ENCODE peak calls at places on chromosomes 2 and 18, in nine cellular contexts. E, D, T, O, X, P, V, S and L are unnamed samples.

GRCh38 chr2:120233292-120233691 is 10.1 kb upstream of the TMEM185B start:
- DNase-seq in E (no peak), O (no peak), V (no peak), S (no peak), T (no peak), P (no peak), X (no peak), D (no peak), L (no peak)

GRCh38 chr2:196544906-196545433 is 94.5 kb upstream of the CCDC150 start:
- DNase-seq in P (no peak), O (no peak), V (no peak), T (no peak), E (no peak), X (no peak), S (no peak), D (no peak), L (no peak)

GRCh38 chr2:206422493-206422892 is 20.8 kb upstream of the ADAM23 start:
- DNase-seq in P (no peak), D (no peak), O (no peak), T (no peak), X (no peak), E (peak; percentile 87), V (no peak), S (no peak), L (no peak)

GRCh38 chr2:43461461-43462073 is 134.3 kb downstream of the THADA start:
- DNase-seq in P (no peak), S (no peak), E (no peak), X (peak; percentile 81), D (no peak), V (no peak), O (no peak), T (no peak), L (no peak)

GRCh38 chr2:237207641-237208040 is 122.0 kb downstream of the COPS8 start:
- DNase-seq in T (no peak), X (no peak), O (no peak), S (no peak), E (no peak), V (no peak), D (no peak), P (no peak), L (no peak)

GRCh38 chr2:168920504-168921157 is 19.5 kb downstream of the G6PC2 start:
- DNase-seq in X (no peak), E (peak; percentile 58), T (peak; percentile 41), S (peak; percentile 40), O (peak; percentile 25), V (no peak), D (peak; percentile 34), P (peak; percentile 13), L (peak; percentile 59)

GRCh38 chr2:67453365-67453764 is 56.2 kb downstream of the ETAA1 start:
- DNase-seq in S (no peak), O (no peak), V (no peak), D (no peak), E (no peak), X (no peak), P (no peak), T (no peak), L (no peak)

GRCh38 chr2:126664234-126664633 is 8.3 kb downstream of the GYPC start:
- DNase-seq in D (no peak), O (no peak), P (no peak), T (no peak), S (no peak), X (peak; percentile 67), V (no peak), E (no peak), L (no peak)

GRCh38 chr2:149006883-149007543 is 31.5 kb upstream of the LYPD6B start:
- DNase-seq in S (no peak), T (no peak), O (peak; percentile 3), X (no peak), V (no peak), P (no peak), D (no peak), E (no peak), L (no peak)

GRCh38 chr18:13253786-13254755 is 35.5 kb downstream of the LDLRAD4 start:
- DNase-seq in O (peak; percentile 45), T (no peak), X (no peak), S (no peak), E (no peak), P (no peak), V (no peak), D (no peak), L (no peak)

GRCh38 chr2:37786854-37787253 is 115.4 kb upstream of the CDC42EP3 start:
- DNase-seq in D (peak; percentile 70), T (peak; percentile 31), E (no peak), O (no peak), S (no peak), V (no peak), X (no peak), P (no peak), L (no peak)

GRCh38 chr2:111669928-111670695 is 213.9 kb downstream of the ANAPC1 start:
- DNase-seq in E (no peak), V (peak; percentile 34), S (no peak), X (no peak), P (no peak), T (no peak), O (no peak), D (no peak), L (peak; percentile 34)

GRCh38 chr2:165275932-165276331 is 36.7 kb downstream of the SCN2A start:
- DNase-seq in P (no peak), S (no peak), E (no peak), D (no peak), T (no peak), O (no peak), V (no peak), X (no peak), L (no peak)

GRCh38 chr2:113977660-113978523 is 88.0 kb downstream of the ACTR3 start:
- DNase-seq in P (peak; percentile 76), X (no peak), O (no peak), T (no peak), S (no peak), E (peak; percentile 82), D (peak; percentile 100), V (no peak), L (peak; percentile 70)

GRCh38 chr2:161983896-161984295 is 90.1 kb downstream of the DPP4 start:
- DNase-seq in X (no peak), P (no peak), O (no peak), D (no peak), T (no peak), S (no peak), E (no peak), V (no peak), L (no peak)

GRCh38 chr18:22658318-22658717 is 240.6 kb upstream of the CTAGE1 start:
- DNase-seq in T (no peak), V (no peak), S (no peak), E (no peak), D (no peak), O (no peak), P (no peak), X (no peak), L (no peak)

DNA sequence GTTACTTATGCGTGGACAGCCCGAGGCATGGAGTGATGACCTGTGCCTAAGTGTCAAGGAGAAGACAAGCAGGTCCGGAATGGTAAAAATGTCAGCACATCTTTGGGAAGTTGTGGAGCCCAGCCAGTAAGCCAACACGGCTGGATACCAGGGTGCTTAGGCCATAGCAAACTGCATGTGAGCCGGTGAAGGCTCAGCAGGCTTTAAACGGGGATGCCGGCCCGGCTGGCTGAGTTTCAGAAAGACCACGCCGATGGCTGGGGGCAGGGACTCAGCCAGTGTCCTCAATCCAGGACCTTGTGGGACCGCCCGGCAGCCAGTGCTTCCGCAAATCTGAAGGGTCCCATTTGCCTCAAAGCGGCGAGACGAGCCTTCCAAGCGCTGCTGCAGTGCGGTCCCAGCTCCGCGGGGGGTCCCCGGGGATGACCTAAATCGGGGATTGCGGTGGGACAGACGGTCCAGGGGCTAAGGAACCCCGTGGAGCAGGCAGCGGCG is 946 bp upstream of the AGAP1 start:
- DNase-seq in S (no peak), P (no peak), O (no peak), T (no peak), D (no peak), E (no peak), V (peak; percentile 68), X (no peak), L (no peak)
- H3K4me3 ChIP-seq in S (no peak overlapping the region), P (no peak overlapping the region), O (no peak overlapping the region), T (peak overlapping the region; percentile 93), D (peak overlapping the region; percentile 86), E (peak overlapping the region; percentile 43), V (peak overlapping the region; percentile 45), X (no peak overlapping the region), L (no peak overlapping the region)

DNA sequence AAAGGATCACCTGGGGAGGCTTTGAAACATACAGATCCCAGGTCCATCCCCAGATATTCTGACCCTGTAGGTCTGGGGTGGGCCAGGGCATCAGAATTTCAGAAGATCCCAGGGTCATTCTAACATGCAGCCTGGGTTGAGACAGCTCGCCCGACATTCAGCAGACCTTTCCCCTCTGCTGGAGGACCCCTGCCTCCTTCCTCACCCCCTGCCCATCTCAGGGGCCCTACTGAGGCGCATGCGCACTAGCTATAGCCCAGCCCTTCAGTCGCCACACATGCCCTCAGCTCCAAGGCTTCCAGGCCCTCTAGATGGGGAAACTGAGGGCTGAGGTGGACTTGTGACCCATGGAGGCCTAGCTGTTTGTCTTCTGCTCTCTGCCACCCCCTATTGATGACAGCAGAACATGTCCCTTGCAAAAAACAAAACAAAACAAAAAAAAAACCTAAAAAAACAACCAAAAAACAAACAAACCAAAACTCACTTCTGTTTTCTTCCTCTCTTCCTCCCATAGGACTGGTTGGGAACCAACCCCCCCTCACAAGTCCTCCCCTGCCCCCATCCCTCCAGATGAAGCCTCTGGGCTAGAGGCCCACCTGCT is 91.3 kb downstream of the ZBTB7C start:
- DNase-seq in O (no peak), P (no peak), E (no peak), S (peak; percentile 8), X (no peak), T (no peak), D (no peak), V (no peak), L (peak; percentile 28)
- TF ChIP-seq CTCF in O (peak; percentile 16), P (peak; percentile 38), E (no peak), S (no peak), X (no peak), T (no peak), D (no peak), V (no peak), L (peak; percentile 9)

DNA sequence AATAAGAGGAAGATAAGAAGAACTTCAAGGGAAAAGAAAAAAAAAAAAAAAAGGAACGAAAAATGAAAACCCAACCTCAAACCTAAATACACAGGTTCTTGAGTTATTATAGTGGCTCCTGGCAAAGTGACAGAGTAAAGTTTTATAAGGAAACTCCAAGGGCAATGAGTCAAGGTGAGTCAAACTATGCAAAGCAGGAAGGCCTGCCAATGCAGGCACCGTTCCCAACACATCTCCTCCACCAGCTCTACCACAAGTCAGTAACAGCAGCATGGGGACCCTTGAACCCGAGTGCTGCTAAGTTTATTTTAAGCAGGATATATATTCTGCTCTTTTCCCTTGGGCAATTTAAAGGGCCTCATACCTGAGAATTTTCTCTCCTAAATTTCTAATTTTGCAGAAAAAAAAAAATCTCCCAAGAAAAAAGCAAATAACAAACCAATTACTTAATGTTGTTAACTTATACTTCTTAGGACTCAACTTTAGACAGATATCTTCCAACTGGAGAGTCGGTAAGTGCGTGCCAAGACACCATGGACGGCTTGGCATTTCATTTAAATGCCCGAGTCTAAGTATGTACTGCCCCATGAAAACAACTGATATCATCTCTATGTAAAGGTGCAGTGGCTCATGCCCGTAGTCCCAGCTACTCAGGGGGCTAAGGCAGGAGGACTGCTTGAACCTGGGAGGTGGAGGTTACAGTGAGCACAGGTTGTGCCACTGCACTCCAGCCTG is 75.7 kb upstream of the TFCP2L1 start:
- DNase-seq in S (no peak), E (peak; percentile 78), O (no peak), T (peak; percentile 21), V (no peak), P (no peak), X (no peak), D (no peak), L (no peak)
- TF ChIP-seq MAX in S (no peak), E (no peak), O (no peak), T (no peak), V (no peak), P (no peak), X (no peak), D (no peak), L (no peak)

GRCh38 chr2:239465017-239466001 is 64.5 kb upstream of the HDAC4 start:
- DNase-seq in P (no peak), T (peak; percentile 50), D (no peak), X (no peak), V (no peak), O (no peak), E (no peak), S (no peak), L (peak; percentile 22)
- H3K4me3 ChIP-seq in P (no peak overlapping the region), T (no peak overlapping the region), D (no peak overlapping the region), X (no peak overlapping the region), V (no peak overlapping the region), O (no peak overlapping the region), E (no peak overlapping the region), S (no peak overlapping the region), L (no peak overlapping the region)